ENCODE peak calls at places on chromosomes 13 and 19, in ten cellular contexts. W is CD4-positive, CD25-positive, alpha-beta regulatory T cell; M is HCT116; A is CD8-positive, alpha-beta T cell; S is body of pancreas; R is RWPE2; O is heart left ventricle; F is left lung; C is GM12878; X is lower lobe of right lung. K is an unnamed sample.

GRCh38 chr13:41970918-41971317 is 10.0 kb upstream of the VWA8 start:
- ATAC-seq in S (no peak), A (no peak), F (no peak), M (no peak), O (no peak), R (no peak), X (no peak), C (no peak), W (no peak), K (no peak)

GRCh38 chr13:20349564-20350379 is 117.7 kb upstream of the GJB6 start:
- ATAC-seq in M (no peak), C (no peak), X (peak), R (no peak), W (no peak), F (peak), A (no peak), O (no peak), S (no peak), K (peak)

GRCh38 chr19:12913871-12914690 is 5.0 kb downstream of the SYCE2 start:
- ATAC-seq in X (peak), M (no peak), C (peak), S (no peak), R (no peak), O (peak), F (no peak), W (peak), A (peak), K (no peak)

GRCh38 chr19:42246143-42246868 is 3.9 kb upstream of the GSK3A start:
- ATAC-seq in M (no peak), S (no peak), X (no peak), W (no peak), A (no peak), C (no peak), R (no peak), F (no peak), O (no peak), K (no peak)

GRCh38 chr13:62357887-62358645 is 942.4 kb upstream of the PCDH20 start:
- ATAC-seq in X (no peak), R (peak), W (no peak), M (peak), F (peak), C (peak), O (no peak), S (peak), A (no peak), K (no peak)

GRCh38 chr19:3471954-3472655 is 8.2 kb downstream of the SMIM24 start:
- ATAC-seq in W (no peak), S (peak), R (no peak), F (peak), X (peak), M (peak), C (peak), A (no peak), O (peak), K (no peak)

GRCh38 chr13:46530084-46530935 is 22.7 kb upstream of the LRCH1 start:
- ATAC-seq in M (no peak), S (no peak), X (no peak), F (peak), R (no peak), O (peak), W (no peak), C (no peak), A (no peak), K (no peak)

GRCh38 chr13:24625324-24625723 is 54.9 kb upstream of the ATP12A start:
- ATAC-seq in W (no peak), X (no peak), O (no peak), A (no peak), M (no peak), C (peak), F (no peak), R (no peak), S (no peak), K (peak)

GRCh38 chr13:50192272-50192813 is 177.1 kb downstream of the KCNRG start:
- ATAC-seq in X (no peak), M (no peak), A (no peak), F (no peak), S (no peak), W (no peak), R (no peak), O (no peak), C (no peak), K (no peak)

GRCh38 chr13:95050800-95051620 is 250.2 kb downstream of the ABCC4 start:
- ATAC-seq in R (no peak), O (no peak), F (no peak), M (no peak), A (no peak), W (no peak), C (peak), S (no peak), X (no peak), K (no peak)

GRCh38 chr13:110306960-110307696 is at the start of the genes COL4A1 and COL4A2:
- ATAC-seq in A (no peak), W (no peak), O (peak), X (peak), R (peak), C (no peak), F (peak), M (no peak), S (peak), K (peak)

GRCh38 chr19:49684251-49684982 is 5.0 kb upstream of the ADM5 start:
- ATAC-seq in C (peak), W (no peak), O (no peak), F (no peak), S (no peak), A (no peak), M (peak), X (no peak), R (peak), K (no peak)

GRCh38 chr19:46660008-46660517 is 919 bp downstream of the DACT3 start:
- ATAC-seq in R (no peak), C (no peak), O (no peak), W (no peak), X (no peak), S (no peak), A (no peak), F (no peak), M (no peak), K (no peak)

GRCh38 chr13:76397413-76397812 is 488.8 kb downstream of the KCTD12 start:
- ATAC-seq in R (no peak), C (no peak), S (no peak), O (no peak), F (no peak), M (no peak), W (no peak), X (no peak), A (peak), K (no peak)

GRCh38 chr19:43809762-43810696 is 7.8 kb upstream of the LYPD5 start:
- ATAC-seq in O (no peak), C (peak), W (no peak), S (no peak), A (peak), M (peak), F (peak), X (peak), R (peak), K (no peak)

GRCh38 chr19:48287748-48288147 is 17.9 kb downstream of the ZNF114 start:
- ATAC-seq in X (no peak), R (no peak), O (no peak), S (no peak), F (no peak), W (no peak), A (no peak), C (no peak), M (no peak), K (no peak)

GRCh38 chr19:13902993-13903555 is 2.8 kb downstream of the BRME1 start:
- ATAC-seq in O (no peak), R (no peak), A (no peak), W (no peak), X (no peak), C (peak), S (no peak), M (peak), F (no peak), K (no peak)

GRCh38 chr13:73467103-73467502 is 408.3 kb downstream of the KLF5 start:
- ATAC-seq in A (no peak), S (no peak), O (no peak), W (no peak), C (no peak), M (no peak), F (no peak), R (no peak), X (no peak), K (no peak)

GRCh38 chr19:40763963-40764362 is 11.4 kb upstream of the MIA start:
- ATAC-seq in R (no peak), O (no peak), A (peak), M (no peak), S (no peak), X (no peak), W (no peak), F (no peak), C (no peak), K (no peak)

GRCh38 chr13:44224433-44225149 is 149.0 kb upstream of the SERP2 start:
- ATAC-seq in R (no peak), M (no peak), F (peak), O (peak), C (no peak), W (no peak), A (no peak), X (peak), S (peak), K (peak)

GRCh38 chr19:48514123-48514458 is 2.5 kb upstream of the LMTK3 start:
- ATAC-seq in R (no peak), X (no peak), O (no peak), S (no peak), F (no peak), W (no peak), C (no peak), A (no peak), M (peak), K (no peak)

GRCh38 chr19:872266-872951 is 12.9 kb downstream of the CFD start:
- ATAC-seq in C (peak), X (peak), O (peak), S (no peak), R (peak), F (peak), A (peak), W (peak), M (peak), K (no peak)

DNA sequence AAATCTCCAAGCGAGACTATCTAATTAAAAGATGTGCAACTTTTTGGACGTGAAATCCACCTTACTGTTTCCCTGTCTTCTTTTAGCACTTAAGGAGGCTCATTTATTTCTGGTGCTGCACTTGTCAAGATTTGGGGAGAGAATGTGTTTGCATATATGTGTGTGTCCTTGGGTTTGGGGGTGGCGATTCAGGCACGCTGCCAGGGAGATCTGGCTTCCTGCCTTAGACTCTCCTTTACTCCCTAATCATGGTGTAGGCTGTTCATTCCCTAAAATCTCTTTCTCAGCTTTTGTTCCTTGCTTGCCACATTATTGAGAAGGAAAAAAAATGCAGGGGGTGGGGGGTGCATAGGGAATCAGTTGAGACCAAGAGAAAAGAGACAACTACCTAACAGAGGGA is 271.2 kb downstream of the DCLK1 start:
- ATAC-seq in X (no peak), O (no peak), M (no peak), R (no peak), C (no peak), F (no peak), W (no peak), A (no peak), S (no peak), K (no peak)
- H3K4me3 ChIP-seq in X (no peak), O (no peak), M (no peak), R (no peak), C (no peak), F (no peak), W (no peak), A (no peak), S (no peak), K (no peak)

DNA sequence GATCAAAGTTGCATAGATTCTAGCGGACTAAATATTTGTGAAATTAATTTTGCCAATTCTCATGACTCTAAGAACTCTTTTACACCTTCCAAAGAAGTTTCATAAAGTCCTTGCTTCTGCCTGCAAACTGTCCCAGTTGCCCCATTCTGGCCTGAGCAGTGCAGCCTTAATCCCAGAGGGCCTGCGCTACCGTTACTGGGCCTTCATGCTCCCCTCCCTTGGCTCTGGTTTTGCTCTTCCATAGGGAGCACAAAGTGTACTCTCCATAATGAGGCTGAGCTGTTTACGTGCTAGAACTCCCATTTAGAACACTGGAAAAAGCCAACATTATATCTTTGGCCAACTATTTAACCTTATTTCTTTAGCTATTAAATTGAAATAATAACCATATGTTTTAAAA is 2.1 kb downstream of the MTIF3 start:
- ATAC-seq in F (no peak), X (no peak), W (no peak), O (peak), A (no peak), C (no peak), R (no peak), S (no peak), M (no peak), K (no peak)
- H3K4me3 ChIP-seq in F (no peak), X (no peak), W (peak), O (peak), A (no peak), C (peak), R (no peak), S (no peak), M (no peak), K (no peak)

GRCh38 chr19:23906835-23907234 is 7.9 kb upstream of the ZNF726 start:
- ATAC-seq in X (no peak), W (no peak), A (no peak), O (no peak), M (no peak), S (no peak), F (no peak), R (no peak), C (no peak), K (no peak)

GRCh38 chr19:23896912-23897311 is 17.8 kb upstream of the ZNF726 start:
- ATAC-seq in F (no peak), S (no peak), C (no peak), R (no peak), O (no peak), X (no peak), W (no peak), M (no peak), A (no peak), K (no peak)

GRCh38 chr19:23904406-23904805 is 10.3 kb upstream of the ZNF726 start:
- ATAC-seq in M (no peak), C (no peak), F (no peak), S (no peak), X (no peak), A (no peak), O (no peak), W (no peak), R (no peak), K (no peak)

GRCh38 chr19:23905771-23906170 is 8.9 kb upstream of the ZNF726 start:
- ATAC-seq in W (no peak), O (no peak), C (no peak), R (no peak), A (no peak), F (no peak), M (no peak), S (no peak), X (no peak), K (no peak)

DNA sequence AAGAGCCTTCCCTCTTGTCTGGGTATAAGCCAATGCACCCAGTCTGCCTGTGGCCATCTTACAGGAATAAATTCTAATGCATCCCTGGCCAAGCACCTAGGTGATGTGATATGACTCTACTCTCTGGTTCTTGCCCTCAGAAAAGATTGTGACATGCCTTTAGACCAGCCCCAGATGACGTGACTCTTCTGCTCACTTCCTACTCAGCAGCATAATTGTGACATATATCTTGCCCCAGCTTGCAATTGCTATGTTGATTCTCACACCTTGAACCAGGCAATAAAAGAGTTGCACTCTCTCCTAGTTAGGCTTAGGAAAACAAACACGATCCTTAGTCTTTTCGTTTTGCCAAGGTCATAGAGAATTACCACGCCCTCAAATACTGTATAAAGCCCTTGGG is 13.3 kb upstream of the ZNF726 start:
- ATAC-seq in X (no peak), W (no peak), F (no peak), C (no peak), M (no peak), R (no peak), S (no peak), A (no peak), O (no peak), K (no peak)
- H3K4me3 ChIP-seq in X (no peak), W (no peak), F (no peak), C (no peak), M (no peak), R (no peak), S (no peak), A (no peak), O (no peak), K (no peak)

DNA sequence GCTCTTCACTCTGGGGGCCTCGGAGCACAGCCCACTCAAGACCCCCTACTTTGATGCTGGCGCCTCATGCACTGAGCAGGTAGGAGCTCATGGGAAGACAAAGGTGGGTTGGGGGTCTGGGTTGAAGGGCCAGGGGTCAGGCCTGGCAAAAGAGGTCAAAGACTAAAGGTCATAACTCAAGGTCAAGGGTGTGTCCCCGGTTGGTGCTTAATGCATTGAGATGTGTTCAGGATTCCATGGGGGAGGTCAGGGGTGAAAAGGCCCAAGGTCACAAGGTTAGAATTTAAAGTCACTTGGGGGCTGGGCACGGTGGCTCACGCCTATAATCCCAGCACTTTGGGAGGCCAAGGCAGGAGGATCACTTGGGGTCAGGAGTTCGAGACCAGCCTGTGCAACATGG is 4.9 kb upstream of the TOMM40 start:
- ATAC-seq in A (no peak), S (no peak), F (no peak), R (no peak), C (no peak), M (no peak), O (no peak), X (no peak), W (no peak), K (no peak)
- H3K4me3 ChIP-seq in A (no peak), S (no peak), F (no peak), R (no peak), C (no peak), M (no peak), O (no peak), X (no peak), W (no peak), K (no peak)

GRCh38 chr13:99432637-99433542 is 68.4 kb upstream of the TM9SF2 start:
- ATAC-seq in O (peak), M (peak), W (no peak), S (peak), R (peak), X (peak), A (peak), F (peak), C (peak), K (peak)
- H3K4me3 ChIP-seq in O (peak), M (peak), W (peak), S (no peak), R (no peak), X (peak), A (peak), F (no peak), C (peak), K (no peak)

GRCh38 chr19:6481541-6482342 is at the start of gene DENND1C:
- ATAC-seq in A (peak), O (no peak), C (peak), R (no peak), F (peak), X (peak), S (peak), W (peak), M (peak), K (no peak)
- H3K4me3 ChIP-seq in A (peak), O (peak), C (peak), R (no peak), F (peak), X (peak), S (no peak), W (peak), M (no peak), K (peak)

DNA sequence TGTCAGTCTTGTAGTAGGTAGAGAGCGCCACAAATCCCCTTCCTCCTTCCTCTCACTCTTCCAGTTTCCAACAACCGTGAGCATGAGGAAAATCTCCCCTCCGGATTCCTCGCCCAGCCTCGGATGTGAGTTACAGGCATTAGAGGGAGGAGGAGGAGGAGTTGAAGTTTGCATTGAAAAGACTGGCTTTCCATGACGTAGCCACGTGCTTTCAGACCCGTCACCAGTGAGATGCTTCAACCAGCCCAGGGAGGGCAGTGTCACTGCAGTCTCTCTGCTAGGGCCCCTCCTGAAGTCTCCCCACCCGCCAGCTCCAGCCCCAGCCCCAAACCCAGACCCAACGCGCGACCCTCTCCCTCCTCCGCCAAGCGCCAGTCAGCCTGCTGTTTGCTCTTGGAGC is 444 bp upstream of the FGF14 start:
- ATAC-seq in X (peak), O (peak), S (no peak), F (peak), A (peak), W (peak), C (peak), M (no peak), R (peak), K (peak)
- H3K4me3 ChIP-seq in X (peak), O (peak), S (no peak), F (no peak), A (no peak), W (no peak), C (no peak), M (no peak), R (no peak), K (peak)

DNA sequence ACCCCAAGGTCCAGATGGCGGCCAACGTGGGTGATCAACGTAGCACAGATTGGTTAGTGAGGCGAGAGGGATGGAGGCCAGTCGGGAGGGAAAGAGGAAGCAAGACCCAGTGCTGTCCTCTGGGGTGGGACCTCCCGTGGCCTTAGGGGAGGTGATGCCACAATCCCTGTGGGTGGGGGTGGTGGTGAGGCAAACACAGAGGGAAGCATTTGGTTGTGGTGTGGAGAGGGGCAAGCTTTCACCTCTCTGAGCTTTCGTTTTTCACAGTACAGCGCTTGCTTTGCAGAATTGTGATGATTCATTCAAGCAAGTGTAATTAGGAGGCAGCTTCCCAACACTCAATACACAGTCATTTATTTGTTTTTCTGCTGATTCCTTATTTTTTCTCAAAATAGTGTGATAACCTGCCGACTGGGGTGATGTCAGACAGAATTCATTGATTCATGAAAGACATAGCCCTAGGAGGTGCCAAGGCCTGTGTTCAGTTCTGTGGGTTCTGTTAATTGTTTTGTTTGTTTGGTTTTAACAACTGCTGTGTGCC is 2.4 kb downstream of the LENG8 start:
- ATAC-seq in R (no peak), F (no peak), O (no peak), X (no peak), C (no peak), A (no peak), M (no peak), S (no peak), W (no peak), K (no peak)
- H3K4me3 ChIP-seq in R (no peak), F (no peak), O (peak), X (peak), C (peak), A (no peak), M (peak), S (no peak), W (no peak), K (no peak)